ENCODE peak calls at places on chromosome 7, in seven cellular contexts. E is mesendoderm; J is activated CD4-positive, alpha-beta T cell treated with anti-CD3 and anti-CD28 coated beads, Interleukin-2, amount 10 ng/mL, durations not matched to agents 7 days and 5 days; L is NCI-H1048; R is RPMI7951; V is breast epithelium; I is LoVo. N is an unnamed sample.

GRCh38 chr7:66558660-66559465 is 69.8 kb upstream of the KCTD7 start:
- DNase-seq in L (no peak), V (no peak), E (peak), J (no peak), I (no peak), R (peak), N (no peak)

GRCh38 chr7:25598765-25599164 is 370.5 kb upstream of the NPVF start:
- DNase-seq in V (no peak), L (no peak), R (no peak), J (no peak), E (no peak), I (no peak), N (no peak)

GRCh38 chr7:102469351-102469971 is 4.7 kb downstream of the LRWD1 start:
- DNase-seq in E (no peak), R (no peak), L (no peak), J (no peak), I (no peak), V (no peak), N (no peak)

GRCh38 chr7:38909870-38910269 is 879 bp upstream of the VPS41 start:
- DNase-seq in R (no peak), L (no peak), V (no peak), J (no peak), E (no peak), I (no peak), N (no peak)

GRCh38 chr7:74365320-74366022 is 76.3 kb downstream of the CLIP2 start:
- DNase-seq in I (no peak), V (no peak), J (no peak), L (peak), R (peak), E (peak), N (no peak)

GRCh38 chr7:85483205-85483604 is 296.3 kb upstream of the SEMA3D start:
- DNase-seq in E (no peak), J (no peak), R (peak), I (no peak), V (no peak), L (no peak), N (no peak)

GRCh38 chr7:124701955-124702354 is 63.6 kb downstream of the GPR37 start:
- DNase-seq in R (peak), V (no peak), L (no peak), I (no peak), J (no peak), E (no peak), N (no peak)

GRCh38 chr7:103636153-103636552 is 190.1 kb upstream of the SLC26A5 start:
- DNase-seq in I (no peak), V (no peak), E (peak), R (no peak), L (no peak), J (no peak), N (no peak)

GRCh38 chr7:68246189-68246633 is 1249.6 kb downstream of the TYW1 start:
- DNase-seq in J (no peak), E (peak), R (peak), I (no peak), V (peak), L (no peak), N (no peak)

GRCh38 chr7:65938336-65938895 is 43.6 kb downstream of the GUSB start:
- DNase-seq in J (no peak), V (no peak), I (no peak), E (no peak), R (no peak), L (no peak), N (no peak)

GRCh38 chr7:95476072-95476845 is 9.5 kb upstream of the ASB4 start:
- DNase-seq in V (no peak), E (peak), I (no peak), J (no peak), L (no peak), R (peak), N (no peak)

GRCh38 chr7:99639267-99639666 is 22.5 kb downstream of the ZSCAN25 start:
- DNase-seq in L (no peak), R (no peak), V (no peak), J (no peak), E (no peak), I (no peak), N (no peak)

GRCh38 chr7:30899630-30900029 is 12.0 kb upstream of the AQP1 start:
- DNase-seq in E (no peak), I (no peak), J (no peak), L (no peak), R (no peak), V (no peak), N (no peak)

GRCh38 chr7:7223250-7223649 is 40.9 kb downstream of the C1GALT1 start:
- DNase-seq in I (no peak), V (no peak), J (no peak), E (no peak), R (no peak), L (no peak), N (no peak)

GRCh38 chr7:105656922-105657521 is 75.7 kb upstream of the EFCAB10 start:
- DNase-seq in E (peak), V (no peak), R (peak), I (no peak), L (no peak), J (peak), N (peak)

GRCh38 chr7:118068-118802 is 74.1 kb upstream of the FAM20C start:
- DNase-seq in R (no peak), J (no peak), V (no peak), E (no peak), I (no peak), L (no peak), N (peak)

GRCh38 chr7:104363355-104363754 is 35.0 kb downstream of the LHFPL3 start:
- DNase-seq in I (no peak), L (no peak), J (no peak), E (peak), V (no peak), R (no peak), N (no peak)

GRCh38 chr7:27883726-27884125 is 143.8 kb downstream of the TAX1BP1 start:
- DNase-seq in R (no peak), L (no peak), I (no peak), J (no peak), V (no peak), E (no peak), N (no peak)

GRCh38 chr7:55132890-55133551 is 114.2 kb downstream of the EGFR start:
- DNase-seq in I (peak), L (no peak), E (no peak), R (peak), V (no peak), J (no peak), N (no peak)

GRCh38 chr7:24283559-24283899 is 461 bp upstream of the NPY start:
- DNase-seq in L (no peak), J (no peak), E (peak), I (no peak), R (no peak), V (no peak), N (no peak)

GRCh38 chr7:152673902-152674301 is 2.0 kb downstream of the XRCC2 start:
- DNase-seq in V (no peak), I (no peak), L (no peak), E (no peak), R (no peak), J (no peak), N (no peak)

GRCh38 chr7:95213809-95214492 is 110.4 kb downstream of the PON1 start:
- DNase-seq in J (no peak), R (peak), E (no peak), V (no peak), L (no peak), I (no peak), N (no peak)

GRCh38 chr7:42858570-42858969 is 53.3 kb downstream of the C7orf25 start:
- DNase-seq in L (no peak), I (peak), V (no peak), J (no peak), E (no peak), R (peak), N (no peak)

GRCh38 chr7:14738086-14738485 is 164.5 kb downstream of the DGKB start:
- DNase-seq in E (no peak), J (no peak), R (no peak), L (no peak), I (no peak), V (no peak), N (no peak)